ENCODE peak calls at places on chromosomes 12 and 14, in nine cellular contexts. W is left ventricle myocardium inferior, I is retinal pigment epithelial cell, J is heart left ventricle, C is fibroblast of mammary gland, X is epithelial cell of esophagus, T is endothelial cell, Y is kidney epithelial cell, H is foreskin keratinocyte. D is an unnamed sample.

GRCh38 chr12:52815161-52815560 is 1.2 kb upstream of the KRT4 start:
- DNase-seq in W (no peak), I (no peak), J (no peak), C (no peak), X (no peak), T (no peak), Y (no peak), H (no peak), D (no peak)

GRCh38 chr14:32366256-32366655 is 37.2 kb downstream of the AKAP6 start:
- DNase-seq in W (no peak), I (no peak), J (peak), C (peak), X (no peak), T (no peak), Y (no peak), H (no peak), D (peak)

GRCh38 chr12:4137015-4137414 is 136.5 kb upstream of the CCND2 start:
- DNase-seq in W (no peak), I (no peak), J (no peak), C (no peak), X (no peak), T (no peak), Y (no peak), H (no peak), D (no peak)

GRCh38 chr14:23483216-23483854 is 13.8 kb downstream of the NGDN start:
- DNase-seq in W (no peak), I (no peak), J (no peak), C (peak), X (peak), T (peak), Y (no peak), H (no peak), D (peak)

GRCh38 chr12:54139030-54139429 is 49.8 kb downstream of the SMUG1 start:
- DNase-seq in W (no peak), I (no peak), J (no peak), C (peak), X (no peak), T (no peak), Y (no peak), H (no peak), D (no peak)

GRCh38 chr12:28351414-28351813 is 161.2 kb downstream of the CCDC91 start:
- DNase-seq in W (no peak), I (no peak), J (no peak), C (no peak), X (no peak), T (no peak), Y (no peak), H (no peak), D (no peak)

GRCh38 chr14:50608302-50608851 is 48.4 kb downstream of the ATL1 start:
- DNase-seq in W (no peak), I (no peak), J (no peak), C (peak), X (no peak), T (no peak), Y (no peak), H (no peak), D (no peak)

GRCh38 chr12:116048886-116049285 is 228.6 kb downstream of the MED13L start:
- DNase-seq in W (no peak), I (no peak), J (no peak), C (no peak), X (no peak), T (no peak), Y (no peak), H (no peak), D (no peak)

GRCh38 chr12:54723653-54724256 is 75.6 kb upstream of the DCD start:
- DNase-seq in W (no peak), I (no peak), J (no peak), C (peak), X (peak), T (peak), Y (no peak), H (no peak), D (no peak)

GRCh38 chr12:26524862-26525465 is 308.0 kb downstream of the ITPR2 start:
- DNase-seq in W (no peak), I (no peak), J (no peak), C (peak), X (peak), T (no peak), Y (no peak), H (peak), D (no peak)

GRCh38 chr12:92439397-92439779 is 263.4 kb upstream of the PLEKHG7 start:
- DNase-seq in W (no peak), I (no peak), J (no peak), C (peak), X (peak), T (no peak), Y (peak), H (peak), D (no peak)

GRCh38 chr12:57181561-57182155 is 34.2 kb upstream of the LRP1-AS start:
- DNase-seq in W (no peak), I (no peak), J (no peak), C (peak), X (no peak), T (no peak), Y (no peak), H (no peak), D (no peak)

GRCh38 chr12:122082621-122083356 is 4.2 kb downstream of the MLXIP start:
- DNase-seq in W (no peak), I (no peak), J (no peak), C (no peak), X (no peak), T (no peak), Y (no peak), H (no peak), D (no peak)

GRCh38 chr14:59969319-59969718 is 49.4 kb downstream of the LRRC9 start:
- DNase-seq in W (no peak), I (no peak), J (no peak), C (peak), X (peak), T (no peak), Y (no peak), H (peak), D (no peak)

GRCh38 chr14:35897616-35898111 is 71.5 kb downstream of the BRMS1L start:
- DNase-seq in W (no peak), I (no peak), J (no peak), C (no peak), X (peak), T (no peak), Y (no peak), H (no peak), D (no peak)

GRCh38 chr12:56346663-56347062 is 8.0 kb downstream of the IL23A start:
- DNase-seq in W (no peak), I (no peak), J (no peak), C (no peak), X (peak), T (no peak), Y (no peak), H (no peak), D (no peak)

GRCh38 chr12:40164034-40164433 is 58.2 kb upstream of the SLC2A13 start:
- DNase-seq in W (no peak), I (no peak), J (no peak), C (no peak), X (no peak), T (no peak), Y (no peak), H (no peak), D (no peak)

GRCh38 chr12:91813701-91814100 is 331.9 kb downstream of the BTG1 start:
- DNase-seq in W (no peak), I (no peak), J (no peak), C (peak), X (peak), T (no peak), Y (no peak), H (no peak), D (no peak)

GRCh38 chr12:77231548-77231947 is 166.2 kb upstream of the E2F7 start:
- DNase-seq in W (peak), I (peak), J (peak), C (peak), X (peak), T (no peak), Y (no peak), H (peak), D (no peak)

GRCh38 chr12:67534671-67535070 is 113.9 kb upstream of the DYRK2 start:
- DNase-seq in W (peak), I (peak), J (peak), C (peak), X (peak), T (no peak), Y (peak), H (peak), D (no peak)

GRCh38 chr12:131163189-131163738 is 209.6 kb downstream of the ADGRD1 start:
- DNase-seq in W (no peak), I (no peak), J (no peak), C (no peak), X (no peak), T (no peak), Y (no peak), H (no peak), D (no peak)

GRCh38 chr12:56350662-56351061 is 9.2 kb downstream of the STAT2 start:
- DNase-seq in W (no peak), I (no peak), J (no peak), C (no peak), X (peak), T (no peak), Y (no peak), H (no peak), D (no peak)

GRCh38 chr14:51780741-51781140 is 79.7 kb upstream of the GNG2 start:
- DNase-seq in W (no peak), I (no peak), J (no peak), C (peak), X (peak), T (peak), Y (no peak), H (no peak), D (peak)

GRCh38 chr12:93699271-93700141 is 22.3 kb downstream of the CRADD start:
- DNase-seq in W (no peak), I (peak), J (no peak), C (peak), X (peak), T (no peak), Y (no peak), H (peak), D (no peak)

GRCh38 chr14:97634786-97635185 is 837.6 kb downstream of the VRK1 start:
- DNase-seq in W (no peak), I (no peak), J (no peak), C (no peak), X (peak), T (no peak), Y (no peak), H (no peak), D (no peak)

GRCh38 chr12:47889040-47889439 is 15.8 kb downstream of the VDR start:
- DNase-seq in W (no peak), I (no peak), J (no peak), C (no peak), X (no peak), T (no peak), Y (no peak), H (no peak), D (no peak)

GRCh38 chr12:20627001-20627588 is 68.0 kb upstream of the SLCO1C1 start:
- DNase-seq in W (no peak), I (no peak), J (no peak), C (no peak), X (no peak), T (no peak), Y (no peak), H (no peak), D (no peak)

GRCh38 chr12:64085996-64086395 is 136.1 kb downstream of the KICS2 start:
- DNase-seq in W (no peak), I (no peak), J (no peak), C (peak), X (no peak), T (no peak), Y (no peak), H (no peak), D (no peak)

GRCh38 chr14:103418508-103418818 is 33.2 kb downstream of the MARK3 start:
- DNase-seq in W (no peak), I (no peak), J (no peak), C (peak), X (peak), T (no peak), Y (no peak), H (no peak), D (no peak)

DNA sequence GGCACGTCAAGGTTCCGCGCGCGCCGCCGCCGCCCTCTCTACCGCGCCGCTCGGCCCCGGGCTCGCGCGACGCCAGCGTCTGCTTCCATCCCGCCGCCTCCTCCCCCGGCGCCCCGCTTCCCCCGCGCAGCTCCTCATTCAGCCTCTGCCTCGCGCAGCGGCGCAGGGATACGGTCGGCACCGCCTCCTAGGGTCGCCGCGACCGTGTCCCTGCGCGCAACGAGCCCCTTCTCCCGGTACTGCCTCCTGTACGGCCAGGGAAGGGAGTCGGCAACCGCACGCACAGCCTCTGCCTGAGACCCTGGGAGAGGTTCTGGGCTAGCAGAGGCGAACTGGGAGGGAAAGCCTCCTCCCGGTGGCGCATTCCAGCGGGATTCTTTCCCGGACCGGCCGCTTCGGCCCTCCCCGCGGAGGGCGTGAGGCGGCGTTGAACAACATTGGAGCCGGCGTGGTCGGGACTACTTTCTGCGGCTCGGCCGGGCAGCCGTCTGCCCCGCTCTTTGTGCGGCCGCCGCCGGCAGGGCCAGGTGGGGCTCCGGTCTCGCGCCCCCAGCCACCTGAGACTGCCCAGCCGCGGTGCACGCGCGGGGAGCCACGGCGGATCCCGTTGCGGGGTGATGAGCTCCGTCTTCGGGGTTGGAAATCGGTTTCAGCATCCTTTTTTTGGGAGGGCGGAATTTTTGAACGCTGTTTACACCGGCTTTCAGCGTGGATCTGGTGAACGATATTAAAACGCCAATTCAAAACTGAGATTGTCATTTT is at the start of gene LRP6:
- DNase-seq in W (peak), I (peak), J (peak), C (peak), X (peak), T (peak), Y (peak), H (peak), D (peak)
- TF ChIP-seq CTCF in W (peak), I (no peak), J (peak), C (no peak), X (no peak), T (no peak), Y (no peak), H (no peak), D (no peak)

DNA sequence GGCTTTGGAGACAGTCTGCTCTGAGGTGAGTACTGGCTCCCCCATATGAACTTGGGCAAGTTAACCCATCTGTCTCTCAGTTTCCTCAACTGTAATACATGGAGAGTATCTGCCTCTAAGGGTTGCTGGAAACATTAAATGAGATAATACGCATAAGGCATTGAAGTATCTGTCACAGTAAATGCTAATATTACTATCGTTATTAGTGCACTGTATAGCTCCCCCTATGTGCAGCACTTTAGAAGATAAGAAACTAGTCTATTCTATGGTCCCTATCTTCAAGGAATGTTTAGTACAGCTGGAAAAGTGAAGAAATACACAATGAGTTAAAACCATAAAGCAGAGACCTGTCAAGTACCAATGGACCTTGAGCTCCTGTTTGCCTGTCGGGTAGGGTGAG is 51.7 kb upstream of the CFL2 start:
- DNase-seq in W (no peak), I (no peak), J (no peak), C (no peak), X (no peak), T (no peak), Y (no peak), H (no peak), D (no peak)
- TF ChIP-seq CTCF in W (no peak), I (peak), J (no peak), C (peak), X (no peak), T (peak), Y (peak), H (peak), D (no peak)

DNA sequence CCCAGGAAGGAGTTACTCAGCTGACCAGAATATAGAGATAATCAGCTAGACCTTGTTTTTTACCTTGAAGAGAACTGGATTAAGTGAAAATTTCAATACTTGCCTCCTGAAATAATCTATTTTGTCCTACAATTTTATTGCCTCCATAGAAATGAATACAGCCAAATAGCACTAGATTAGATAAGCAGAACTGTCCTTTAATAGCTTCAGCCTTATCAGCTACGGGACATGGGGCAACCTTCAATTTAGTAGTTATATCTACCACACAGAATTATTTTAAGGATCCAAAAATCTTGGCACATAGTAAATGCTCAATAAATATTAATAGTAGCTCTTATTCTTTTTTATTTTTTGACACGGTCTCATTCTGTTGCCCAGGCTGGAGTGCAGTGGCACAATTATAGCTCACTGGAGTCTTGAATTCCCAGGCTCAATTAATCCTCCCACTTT is 67.2 kb upstream of the PLEKHG3 start:
- DNase-seq in W (no peak), I (no peak), J (no peak), C (no peak), X (no peak), T (no peak), Y (no peak), H (no peak), D (no peak)
- TF ChIP-seq CTCF in W (peak), I (no peak), J (no peak), C (no peak), X (no peak), T (peak), Y (no peak), H (no peak), D (peak)

DNA sequence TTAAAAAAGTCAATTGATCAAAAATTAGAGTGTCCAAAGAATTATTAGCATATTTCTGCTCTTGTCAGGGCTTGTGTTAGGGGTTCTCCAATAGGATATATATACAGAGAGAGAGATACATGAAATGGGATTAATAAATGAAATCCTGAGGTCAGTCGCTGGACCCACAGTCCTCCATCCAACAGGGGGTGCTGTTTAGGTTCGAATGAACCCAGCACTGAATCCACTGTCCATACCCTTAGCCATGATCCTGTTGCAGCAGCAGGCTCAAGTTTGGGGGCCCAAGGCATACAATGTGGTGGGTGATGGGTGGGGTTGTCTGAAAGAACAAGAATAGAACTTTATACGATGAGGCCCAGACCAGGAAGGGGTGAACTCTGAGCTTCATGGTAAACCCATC is 780 bp upstream of the MYO1H start:
- DNase-seq in W (no peak), I (no peak), J (no peak), C (no peak), X (no peak), T (no peak), Y (no peak), H (no peak), D (no peak)
- TF ChIP-seq CTCF in W (no peak), I (no peak), J (no peak), C (peak), X (peak), T (peak), Y (peak), H (peak), D (no peak)

GRCh38 chr12:128969480-128970055 is 116.3 kb downstream of the GLT1D1 start:
- DNase-seq in W (no peak), I (no peak), J (no peak), C (no peak), X (no peak), T (peak), Y (no peak), H (no peak), D (peak)
- TF ChIP-seq CTCF in W (peak), I (peak), J (peak), C (no peak), X (peak), T (no peak), Y (peak), H (no peak), D (peak)

GRCh38 chr12:32108829-32109228 is 2.2 kb downstream of the BICD1 start:
- DNase-seq in W (no peak), I (no peak), J (no peak), C (no peak), X (no peak), T (no peak), Y (no peak), H (no peak), D (no peak)

GRCh38 chr12:32107376-32108267 is 975 bp downstream of the BICD1 start:
- DNase-seq in W (no peak), I (no peak), J (no peak), C (peak), X (peak), T (peak), Y (no peak), H (peak), D (peak)

GRCh38 chr12:32104572-32105355 is 1.9 kb upstream of the BICD1 start:
- DNase-seq in W (no peak), I (no peak), J (no peak), C (no peak), X (no peak), T (no peak), Y (no peak), H (no peak), D (no peak)

GRCh38 chr12:32106153-32106516 is 512 bp upstream of the BICD1 start:
- DNase-seq in W (no peak), I (no peak), J (no peak), C (no peak), X (no peak), T (no peak), Y (no peak), H (no peak), D (no peak)

GRCh38 chr12:32106517-32107366 is at the start of gene BICD1:
- DNase-seq in W (peak), I (no peak), J (peak), C (peak), X (peak), T (peak), Y (peak), H (peak), D (peak)
- TF ChIP-seq CTCF in W (peak), I (no peak), J (peak), C (no peak), X (no peak), T (peak), Y (no peak), H (peak), D (no peak)

DNA sequence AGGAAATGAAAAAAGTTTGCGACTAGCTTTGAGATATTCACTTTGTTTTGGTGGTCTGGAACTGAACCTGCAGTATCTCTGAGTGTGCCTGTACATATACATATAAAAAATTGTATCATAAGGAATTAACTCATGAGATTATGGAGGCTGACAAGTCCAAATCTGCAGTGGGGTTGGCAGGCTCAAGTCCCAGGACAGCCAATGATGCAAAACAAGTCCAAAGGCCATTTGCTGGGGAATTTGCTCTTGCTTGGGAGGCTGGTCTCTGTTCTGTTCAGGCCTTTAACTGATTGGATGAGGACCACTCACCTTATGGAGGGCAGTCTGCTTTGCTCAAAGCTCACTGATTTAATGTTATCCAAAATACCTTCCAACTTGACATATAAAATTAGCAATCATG is 66.8 kb downstream of the FGD4 start:
- DNase-seq in W (no peak), I (no peak), J (no peak), C (no peak), X (no peak), T (no peak), Y (no peak), H (no peak), D (no peak)
- TF ChIP-seq CTCF in W (no peak), I (no peak), J (no peak), C (no peak), X (no peak), T (no peak), Y (no peak), H (no peak), D (no peak)

D was measured in nephron progenitor cell.